ENCODE peak calls at places on chromosomes 1 and 21, in six cellular contexts. One of them, this sample, is unnamed.

GRCh38 chr1:238690415-238690814 is 696.0 kb upstream of the CHRM3 start:
- DNase-seq in iPS-NIHi11: no peak
- DNase-seq in astrocyte of the hippocampus: peak; percentile 6
- DNase-seq in stimulated activated CD4-positive, alpha-beta T cell treated with anti-CD3 and anti-CD28 coated beads, Interleukin-1b, Interleukin-23, amount 100 ng/mL, for 4 hours: no peak
- DNase-seq in epithelial cell of esophagus: peak; percentile 39
- DNase-seq in fibroblast of pulmonary artery: peak; percentile 49
- DNase-seq in this sample: no peak

GRCh38 chr1:193726722-193727121 is 540.3 kb upstream of the B3GALT2 start:
- DNase-seq in iPS-NIHi11: no peak
- DNase-seq in astrocyte of the hippocampus: no peak
- DNase-seq in stimulated activated CD4-positive, alpha-beta T cell treated with anti-CD3 and anti-CD28 coated beads, Interleukin-1b, Interleukin-23, amount 100 ng/mL, for 4 hours: no peak
- DNase-seq in epithelial cell of esophagus: no peak
- DNase-seq in fibroblast of pulmonary artery: no peak
- DNase-seq in this sample: no peak

GRCh38 chr1:11764519-11764918 is 2.5 kb downstream of the C1orf167 start:
- DNase-seq in iPS-NIHi11: no peak
- DNase-seq in astrocyte of the hippocampus: no peak
- DNase-seq in stimulated activated CD4-positive, alpha-beta T cell treated with anti-CD3 and anti-CD28 coated beads, Interleukin-1b, Interleukin-23, amount 100 ng/mL, for 4 hours: no peak
- DNase-seq in epithelial cell of esophagus: no peak
- DNase-seq in fibroblast of pulmonary artery: no peak
- DNase-seq in this sample: no peak

GRCh38 chr1:154747841-154748766 is 122.0 kb downstream of the KCNN3 start:
- DNase-seq in iPS-NIHi11: no peak
- DNase-seq in astrocyte of the hippocampus: peak; percentile 23
- DNase-seq in stimulated activated CD4-positive, alpha-beta T cell treated with anti-CD3 and anti-CD28 coated beads, Interleukin-1b, Interleukin-23, amount 100 ng/mL, for 4 hours: no peak
- DNase-seq in epithelial cell of esophagus: no peak
- DNase-seq in fibroblast of pulmonary artery: peak; percentile 14
- DNase-seq in this sample: peak; percentile 96

GRCh38 chr1:6960291-6960758 is 175.1 kb downstream of the CAMTA1 start:
- DNase-seq in iPS-NIHi11: no peak
- DNase-seq in astrocyte of the hippocampus: peak; percentile 39
- DNase-seq in stimulated activated CD4-positive, alpha-beta T cell treated with anti-CD3 and anti-CD28 coated beads, Interleukin-1b, Interleukin-23, amount 100 ng/mL, for 4 hours: no peak
- DNase-seq in epithelial cell of esophagus: peak; percentile 36
- DNase-seq in fibroblast of pulmonary artery: no peak
- DNase-seq in this sample: no peak

GRCh38 chr1:47738560-47739182 is 258.5 kb downstream of the TRABD2B start:
- DNase-seq in iPS-NIHi11: peak; percentile 82
- DNase-seq in astrocyte of the hippocampus: peak; percentile 77
- DNase-seq in stimulated activated CD4-positive, alpha-beta T cell treated with anti-CD3 and anti-CD28 coated beads, Interleukin-1b, Interleukin-23, amount 100 ng/mL, for 4 hours: no peak
- DNase-seq in epithelial cell of esophagus: peak; percentile 49
- DNase-seq in fibroblast of pulmonary artery: peak; percentile 70
- DNase-seq in this sample: no peak

GRCh38 chr1:201740086-201740541 is 88.8 kb upstream of the IPO9 start:
- DNase-seq in iPS-NIHi11: peak; percentile 58
- DNase-seq in astrocyte of the hippocampus: peak; percentile 46
- DNase-seq in stimulated activated CD4-positive, alpha-beta T cell treated with anti-CD3 and anti-CD28 coated beads, Interleukin-1b, Interleukin-23, amount 100 ng/mL, for 4 hours: no peak
- DNase-seq in epithelial cell of esophagus: no peak
- DNase-seq in fibroblast of pulmonary artery: no peak
- DNase-seq in this sample: no peak

GRCh38 chr1:10387611-10388386 is 11.1 kb upstream of the PGD start:
- DNase-seq in iPS-NIHi11: peak; percentile 35
- DNase-seq in astrocyte of the hippocampus: peak; percentile 61
- DNase-seq in stimulated activated CD4-positive, alpha-beta T cell treated with anti-CD3 and anti-CD28 coated beads, Interleukin-1b, Interleukin-23, amount 100 ng/mL, for 4 hours: no peak
- DNase-seq in epithelial cell of esophagus: peak; percentile 80
- DNase-seq in fibroblast of pulmonary artery: peak; percentile 83
- DNase-seq in this sample: peak; percentile 11

GRCh38 chr1:154862927-154863701 is 7.0 kb downstream of the KCNN3 start:
- DNase-seq in iPS-NIHi11: no peak
- DNase-seq in astrocyte of the hippocampus: no peak
- DNase-seq in stimulated activated CD4-positive, alpha-beta T cell treated with anti-CD3 and anti-CD28 coated beads, Interleukin-1b, Interleukin-23, amount 100 ng/mL, for 4 hours: no peak
- DNase-seq in epithelial cell of esophagus: no peak
- DNase-seq in fibroblast of pulmonary artery: no peak
- DNase-seq in this sample: no peak

GRCh38 chr1:7856345-7856744 is 3.5 kb upstream of the UTS2 start:
- DNase-seq in iPS-NIHi11: peak; percentile 37
- DNase-seq in astrocyte of the hippocampus: no peak
- DNase-seq in stimulated activated CD4-positive, alpha-beta T cell treated with anti-CD3 and anti-CD28 coated beads, Interleukin-1b, Interleukin-23, amount 100 ng/mL, for 4 hours: no peak
- DNase-seq in epithelial cell of esophagus: no peak
- DNase-seq in fibroblast of pulmonary artery: peak; percentile 3
- DNase-seq in this sample: no peak

GRCh38 chr1:106465666-106466065 is 590.8 kb upstream of the PRMT6 start:
- DNase-seq in iPS-NIHi11: no peak
- DNase-seq in astrocyte of the hippocampus: peak; percentile 0
- DNase-seq in stimulated activated CD4-positive, alpha-beta T cell treated with anti-CD3 and anti-CD28 coated beads, Interleukin-1b, Interleukin-23, amount 100 ng/mL, for 4 hours: no peak
- DNase-seq in epithelial cell of esophagus: no peak
- DNase-seq in fibroblast of pulmonary artery: no peak
- DNase-seq in this sample: no peak

GRCh38 chr1:63674238-63674864 is 81.1 kb downstream of the PGM1 start:
- DNase-seq in iPS-NIHi11: peak; percentile 89
- DNase-seq in astrocyte of the hippocampus: peak; percentile 95
- DNase-seq in stimulated activated CD4-positive, alpha-beta T cell treated with anti-CD3 and anti-CD28 coated beads, Interleukin-1b, Interleukin-23, amount 100 ng/mL, for 4 hours: no peak
- DNase-seq in epithelial cell of esophagus: peak; percentile 79
- DNase-seq in fibroblast of pulmonary artery: peak; percentile 91
- DNase-seq in this sample: peak; percentile 46

GRCh38 chr21:16608209-16608830 is 878.5 kb downstream of the USP25 start:
- DNase-seq in iPS-NIHi11: peak; percentile 40
- DNase-seq in astrocyte of the hippocampus: no peak
- DNase-seq in stimulated activated CD4-positive, alpha-beta T cell treated with anti-CD3 and anti-CD28 coated beads, Interleukin-1b, Interleukin-23, amount 100 ng/mL, for 4 hours: no peak
- DNase-seq in epithelial cell of esophagus: peak; percentile 49
- DNase-seq in fibroblast of pulmonary artery: peak; percentile 17
- DNase-seq in this sample: no peak